ENCODE peak calls at places on chromosome 9, in nine cellular contexts. V, J, A, P, U, B, C, G and F are unnamed samples.
A peak's percentile ranks its signal among the peaks of the same experiment; 100 is the strongest.

GRCh38 chr9:84493284-84493947 is 152.9 kb upstream of the SLC28A3 start:
- DNase-seq in V (no peak), J (no peak), A (no peak), P (no peak), U (no peak), B (no peak), C (no peak), G (no peak), F (no peak)

GRCh38 chr9:27622688-27623340 is 49.5 kb upstream of the C9orf72 start:
- DNase-seq in V (no peak), J (no peak), A (no peak), P (no peak), U (no peak), B (no peak), C (no peak), G (no peak), F (no peak)

GRCh38 chr9:72185561-72185960 is 36.3 kb downstream of the GDA start:
- DNase-seq in V (no peak), J (no peak), A (no peak), P (no peak), U (no peak), B (no peak), C (no peak), G (no peak), F (no peak)

GRCh38 chr9:78210841-78211301 is 25.0 kb upstream of the CEP78 start:
- DNase-seq in V (no peak), J (peak; percentile 44), A (no peak), P (peak; percentile 58), U (peak; percentile 68), B (no peak), C (no peak), G (no peak), F (no peak)

GRCh38 chr9:78097541-78097940 is 65.9 kb upstream of the GNAQ start:
- DNase-seq in V (no peak), J (no peak), A (no peak), P (no peak), U (no peak), B (no peak), C (no peak), G (no peak), F (no peak)

GRCh38 chr9:122900791-122901190 is 4.4 kb downstream of the RC3H2 start:
- DNase-seq in V (no peak), J (no peak), A (no peak), P (no peak), U (no peak), B (no peak), C (no peak), G (no peak), F (no peak)

GRCh38 chr9:6449086-6449485 is 36.1 kb downstream of the UHRF2 start:
- DNase-seq in V (no peak), J (no peak), A (no peak), P (no peak), U (no peak), B (no peak), C (no peak), G (no peak), F (no peak)

GRCh38 chr9:27362447-27363210 is 65.7 kb upstream of the EQTN start:
- DNase-seq in V (no peak), J (no peak), A (no peak), P (no peak), U (no peak), B (no peak), C (no peak), G (no peak), F (no peak)

GRCh38 chr9:93154293-93154903 is 20.3 kb upstream of the NINJ1 start:
- DNase-seq in V (peak; percentile 47), J (peak; percentile 61), A (no peak), P (no peak), U (no peak), B (peak; percentile 63), C (no peak), G (peak; percentile 20), F (no peak)

DNA sequence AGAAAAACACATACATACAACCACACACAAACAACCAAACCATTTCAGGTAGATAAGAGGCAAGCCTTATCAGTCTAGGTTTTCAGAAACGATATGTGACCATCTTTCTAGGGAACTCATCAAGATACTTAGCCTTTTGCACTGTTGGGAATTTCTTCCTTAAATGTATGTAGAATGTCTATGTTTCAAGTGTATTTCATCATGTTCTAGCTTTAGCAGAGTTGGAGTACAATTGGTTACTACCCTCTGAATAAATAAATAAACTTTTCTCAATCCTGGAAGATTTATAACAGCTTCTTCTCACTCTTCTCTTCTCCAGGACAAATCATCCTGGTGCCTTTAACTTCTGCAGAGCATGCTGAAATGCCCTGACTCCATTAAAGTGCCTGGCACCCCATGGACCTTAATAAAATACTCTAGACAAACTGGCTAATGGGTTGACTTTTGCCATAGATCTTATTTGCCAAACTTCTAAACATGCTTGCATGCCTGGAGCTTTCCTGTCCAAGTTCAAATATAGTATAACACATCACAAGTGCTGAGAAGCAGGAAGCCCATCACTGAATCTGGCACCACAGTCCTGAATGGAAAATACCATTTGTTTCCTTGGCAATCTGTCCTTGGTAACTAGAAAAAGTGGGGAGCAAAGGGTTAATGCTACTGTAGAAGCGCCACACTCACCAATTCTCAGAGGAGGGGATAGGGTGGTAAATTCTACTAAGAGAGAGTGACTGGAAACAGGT is 33.1 kb upstream of the ZNF462 start:
- DNase-seq in V (no peak), J (no peak), A (no peak), P (no peak), U (no peak), B (no peak), C (no peak), G (no peak), F (no peak)
- H3K27ac ChIP-seq in V (no peak overlapping the region), J (no peak overlapping the region), A (no peak overlapping the region), P (no peak overlapping the region), U (no peak overlapping the region), B (no peak overlapping the region), C (peak overlapping the region; percentile 47), G (no peak overlapping the region), F (peak overlapping the region; percentile 37)

DNA sequence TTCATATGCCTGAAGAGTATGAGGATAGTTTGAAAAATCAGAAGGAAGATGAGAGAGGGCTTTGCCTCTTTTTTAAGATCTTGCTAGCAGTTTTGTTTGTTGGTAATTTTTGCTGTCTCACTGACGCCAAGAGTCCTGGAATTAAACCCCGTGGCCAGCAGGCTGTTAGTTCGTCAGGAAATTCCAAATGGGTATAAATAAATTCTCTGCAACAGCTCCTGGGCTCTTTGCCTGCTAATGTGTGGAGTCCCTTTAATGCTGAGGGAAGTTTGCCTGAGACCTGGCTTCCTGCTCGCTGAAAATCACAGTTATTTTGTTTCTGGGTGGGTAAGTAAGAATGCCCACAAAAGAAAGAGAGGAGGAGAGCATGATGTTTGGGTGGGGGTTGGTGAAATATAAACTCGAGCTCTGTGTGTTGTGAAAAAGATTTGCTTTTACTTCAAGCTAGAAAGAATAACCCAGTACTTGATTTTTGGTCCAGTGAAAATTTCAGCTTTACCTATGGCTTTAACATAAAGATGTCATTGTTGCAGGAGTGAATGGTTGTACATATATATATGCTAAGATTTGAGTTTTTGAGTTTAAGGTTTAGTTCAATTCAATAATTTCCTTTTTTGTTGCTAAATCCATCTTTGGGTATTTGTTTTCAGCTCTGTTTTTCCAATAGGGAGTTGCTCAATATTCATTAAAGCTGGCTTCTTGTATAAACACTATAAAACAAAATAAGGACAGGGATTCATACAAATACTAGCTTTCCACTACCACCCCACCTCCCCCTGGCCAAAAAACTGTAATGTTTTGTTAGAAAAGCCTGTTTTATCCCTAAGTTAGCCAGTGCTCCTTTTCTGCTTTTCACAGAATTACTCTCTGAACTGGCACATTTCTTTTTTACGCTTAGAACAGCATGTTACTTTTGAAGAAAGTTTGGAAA is 147.8 kb upstream of the DMRT1 start:
- DNase-seq in V (no peak), J (no peak), A (no peak), P (no peak), U (no peak), B (peak; percentile 66), C (peak; percentile 37), G (no peak), F (peak; percentile 41)
- H3K4me3 ChIP-seq in V (peak overlapping the region; percentile 16), J (no peak overlapping the region), A (peak overlapping the region; percentile 29), P (no peak overlapping the region), U (no peak overlapping the region), B (no peak overlapping the region), C (peak overlapping the region; percentile 70), G (no peak overlapping the region), F (peak overlapping the region; percentile 59)

GRCh38 chr9:112063151-112063550 is 111.9 kb downstream of the SUSD1 start:
- DNase-seq in V (no peak), J (no peak), A (no peak), P (no peak), U (no peak), B (no peak), C (no peak), G (no peak), F (no peak)

GRCh38 chr9:112064871-112065270 is 110.2 kb downstream of the SUSD1 start:
- DNase-seq in V (no peak), J (no peak), A (no peak), P (no peak), U (no peak), B (no peak), C (no peak), G (no peak), F (no peak)

GRCh38 chr9:112069318-112070169 is 105.6 kb downstream of the SUSD1 start:
- DNase-seq in V (peak; percentile 24), J (no peak), A (no peak), P (no peak), U (peak; percentile 33), B (no peak), C (no peak), G (no peak), F (no peak)

GRCh38 chr9:112061152-112061740 is 113.9 kb downstream of the SUSD1 start:
- DNase-seq in V (peak; percentile 80), J (peak; percentile 32), A (no peak), P (no peak), U (peak; percentile 44), B (peak; percentile 32), C (peak; percentile 63), G (no peak), F (peak; percentile 53)

DNA sequence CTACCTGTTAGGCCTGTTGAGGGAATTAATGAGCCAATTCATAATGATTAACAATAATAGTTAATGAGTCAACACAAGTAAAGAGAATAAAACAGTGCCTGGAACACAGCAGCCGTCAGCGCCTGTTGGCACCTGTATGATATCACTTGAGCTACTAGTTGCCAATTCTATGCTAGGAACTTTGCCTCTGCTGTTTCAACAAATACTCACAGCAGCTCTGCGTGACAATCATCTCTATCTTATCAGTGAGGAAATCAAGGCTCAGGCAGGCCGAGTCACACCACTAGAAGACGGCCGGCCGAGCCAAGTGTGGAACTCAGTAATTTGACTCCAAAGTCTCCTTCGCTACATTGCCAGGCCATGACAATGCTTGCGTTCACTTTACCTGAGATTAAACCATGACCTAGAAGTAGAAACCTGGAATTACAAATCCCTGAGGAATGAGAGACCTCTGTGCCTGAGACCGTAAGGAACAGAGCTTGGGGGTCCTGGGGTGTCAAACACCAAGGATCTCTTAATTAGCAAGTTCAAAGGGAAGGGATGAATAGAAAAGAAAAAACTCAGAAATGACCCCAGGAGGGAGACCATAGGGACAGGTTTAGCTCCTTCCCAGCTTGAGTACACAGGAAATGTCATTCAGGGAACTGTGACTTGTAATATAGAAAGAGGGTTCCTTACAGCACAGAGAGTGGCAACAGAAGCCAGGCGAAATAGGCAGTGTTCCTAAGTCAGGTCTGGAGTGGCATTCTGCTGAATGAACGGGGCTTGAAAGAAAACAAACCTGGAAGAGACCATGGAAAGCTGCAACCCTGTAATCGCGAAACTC is 109.1 kb downstream of the SUSD1 start:
- DNase-seq in V (peak; percentile 60), J (no peak), A (no peak), P (no peak), U (no peak), B (no peak), C (no peak), G (no peak), F (no peak)
- H3K27ac ChIP-seq in V (peak overlapping the region; percentile 79), J (no peak overlapping the region), A (no peak overlapping the region), P (no peak overlapping the region), U (peak overlapping the region; percentile 93), B (no peak overlapping the region), C (peak overlapping the region; percentile 71), G (no peak overlapping the region), F (no peak overlapping the region)

GRCh38 chr9:35095175-35095574 is 1.2 kb downstream of the PIGO start:
- DNase-seq in V (no peak), J (no peak), A (no peak), P (no peak), U (no peak), B (no peak), C (no peak), G (no peak), F (no peak)
- H3K4me3 ChIP-seq in V (peak overlapping the region; percentile 66), J (no peak overlapping the region), A (peak overlapping the region; percentile 94), P (no peak overlapping the region), U (no peak overlapping the region), B (no peak overlapping the region), C (no peak overlapping the region), G (no peak overlapping the region), F (no peak overlapping the region)